ENCODE peak calls at places on chromosomes 16 and 17, in six cellular contexts. I, F, O, H, J and Q are unnamed samples.

GRCh38 chr16:56848955-56849689 is 15.9 kb upstream of the SLC12A3 start:
- DNase-seq in J (peak; percentile 64), H (no peak), I (no peak), O (no peak), F (no peak), Q (peak; percentile 90)

GRCh38 chr16:88691129-88691813 is 5.0 kb upstream of the SNAI3 start:
- DNase-seq in H (no peak), F (no peak), O (no peak), I (no peak), J (no peak), Q (no peak)

GRCh38 chr16:51440096-51440495 is 289.0 kb upstream of the SALL1 start:
- DNase-seq in O (no peak), I (no peak), F (no peak), J (no peak), H (no peak), Q (no peak)

GRCh38 chr17:64036198-64036922 is 15.9 kb upstream of the ICAM2 start:
- DNase-seq in I (no peak), J (peak; percentile 24), O (no peak), H (peak; percentile 42), F (no peak), Q (no peak)

GRCh38 chr17:13476722-13477121 is 125.0 kb downstream of the HS3ST3A1 start:
- DNase-seq in I (no peak), J (no peak), H (no peak), O (no peak), F (no peak), Q (peak; percentile 75)

GRCh38 chr16:68356249-68356918 is 45.6 kb downstream of the PRMT7 start:
- DNase-seq in J (no peak), I (peak; percentile 66), H (no peak), O (no peak), F (no peak), Q (peak; percentile 58)

GRCh38 chr17:17739388-17740066 is 58.3 kb downstream of the RAI1 start:
- DNase-seq in F (no peak), O (no peak), I (no peak), H (peak; percentile 88), J (peak; percentile 57), Q (peak; percentile 55)

GRCh38 chr17:78600181-78600651 is 23.0 kb upstream of the DNAH17 start:
- DNase-seq in J (no peak), H (no peak), F (no peak), O (peak; percentile 46), I (no peak), Q (no peak)

GRCh38 chr17:57215317-57215716 is 41.0 kb upstream of the MSI2 start:
- DNase-seq in I (no peak), F (no peak), J (peak; percentile 84), O (no peak), H (no peak), Q (peak; percentile 26)

GRCh38 chr16:89633064-89633631 is 19.7 kb downstream of the DPEP1 start:
- DNase-seq in O (no peak), F (peak; percentile 36), J (peak; percentile 84), I (no peak), H (no peak), Q (no peak)

GRCh38 chr16:3698941-3699340 is 18.4 kb downstream of the TRAP1 start:
- DNase-seq in O (no peak), J (no peak), F (no peak), H (no peak), I (no peak), Q (no peak)

GRCh38 chr17:29043539-29044165 is 711 bp downstream of the PIPOX start:
- DNase-seq in H (no peak), F (no peak), J (no peak), I (no peak), O (no peak), Q (no peak)

GRCh38 chr16:57976331-57976796 is 5.4 kb upstream of the CNGB1 start:
- DNase-seq in F (no peak), O (peak; percentile 33), J (no peak), I (no peak), H (no peak), Q (peak; percentile 5)